ENCODE peak calls at places on chromosomes 4 and X, in four cellular contexts. O is T-helper 17 cell, L is fibroblast of gingiva, Z is neural progenitor cell. S is an unnamed sample.

GRCh38 chr4:69167300-69167699 is 47.2 kb downstream of the UGT2B11 start:
- DNase-seq in L (no peak), O (no peak), Z (no peak), S (no peak)

GRCh38 chrX:2614911-2615310 is 76.2 kb upstream of the CD99 start:
- DNase-seq in O (no peak), L (peak; percentile 82), Z (peak; percentile 45), S (no peak)

GRCh38 chr4:19300213-19300612 is 951.5 kb upstream of the SLIT2 start:
- DNase-seq in Z (no peak), O (no peak), L (no peak), S (no peak)

GRCh38 chrX:85084770-85085393 is 81.2 kb downstream of the APOOL start:
- DNase-seq in Z (peak; percentile 17), L (no peak), O (no peak), S (no peak)

GRCh38 chrX:46686003-46686645 is 72.8 kb downstream of the SLC9A7 start:
- DNase-seq in O (no peak), Z (peak; percentile 44), L (peak; percentile 54), S (peak; percentile 4)

GRCh38 chr4:118969359-118969758 is 80.7 kb downstream of the SYNPO2 start:
- DNase-seq in Z (peak; percentile 44), L (peak; percentile 69), O (no peak), S (no peak)

GRCh38 chrX:1623691-1624090 is 8.8 kb downstream of the ASMT start:
- DNase-seq in L (no peak), Z (no peak), O (no peak), S (no peak)

GRCh38 chr4:106329027-106329618 is 12.8 kb downstream of the AIMP1 start:
- DNase-seq in L (peak; percentile 37), O (no peak), Z (peak; percentile 26), S (no peak)

GRCh38 chr4:77308843-77309242 is 151.8 kb downstream of the CCNG2 start:
- DNase-seq in L (no peak), O (no peak), Z (peak; percentile 54), S (peak; percentile 20)

GRCh38 chr4:143337600-143338287 is 1.1 kb downstream of the GAB1 start:
- DNase-seq in L (peak; percentile 51), Z (peak; percentile 54), O (no peak), S (no peak)

GRCh38 chr4:110196871-110197420 is 1.5 kb downstream of the ELOVL6 start:
- DNase-seq in O (peak; percentile 35), Z (peak; percentile 79), L (peak; percentile 46), S (no peak)

GRCh38 chrX:69088171-69088938 is 76.9 kb downstream of the PJA1 start:
- DNase-seq in Z (peak; percentile 62), L (no peak), O (no peak), S (no peak)

GRCh38 chr4:174274436-174274835 is 9.0 kb downstream of the FBXO8 start:
- DNase-seq in L (no peak), O (no peak), Z (no peak), S (no peak)

GRCh38 chr4:73964862-73965611 is 16.8 kb downstream of the PF4 start:
- DNase-seq in L (no peak), O (no peak), Z (peak; percentile 71), S (no peak)

GRCh38 chr4:20196476-20196875 is 55.2 kb upstream of the SLIT2 start:
- DNase-seq in Z (no peak), L (no peak), O (no peak), S (no peak)

GRCh38 chr4:15925830-15926229 is 12.7 kb downstream of the FGFBP1 start:
- DNase-seq in O (no peak), L (no peak), Z (no peak), S (no peak)

GRCh38 chr4:14719053-14719452 is 283.2 kb upstream of the CPEB2 start:
- DNase-seq in O (no peak), L (peak; percentile 78), Z (no peak), S (no peak)

GRCh38 chr4:114349543-114350175 is 248.9 kb upstream of the UGT8 start:
- DNase-seq in L (peak; percentile 55), O (no peak), Z (no peak), S (no peak)

S was measured in SHP77 treated with DMSO at 0.1 percent for 48 hours.